ENCODE peak calls at places on chromosome 22, in eight cellular contexts. One of them, this sample, is unnamed.

GRCh38 chr22:27997538-27997937 is 78.5 kb upstream of the PITPNB start:
- DNase-seq in mucosa of descending colon: no peak
- DNase-seq in kidney epithelial cell: no peak
- DNase-seq in lower lobe of right lung: peak
- DNase-seq in cardiac muscle cell: no peak
- DNase-seq in adrenal gland: no peak
- DNase-seq in tibial nerve: no peak
- DNase-seq in coronary artery: no peak
- DNase-seq in this sample: no peak

GRCh38 chr22:50067244-50067643 is 9.1 kb upstream of the TTLL8 start:
- DNase-seq in mucosa of descending colon: no peak
- DNase-seq in kidney epithelial cell: no peak
- DNase-seq in lower lobe of right lung: no peak
- DNase-seq in cardiac muscle cell: no peak
- DNase-seq in adrenal gland: no peak
- DNase-seq in tibial nerve: no peak
- DNase-seq in coronary artery: no peak
- DNase-seq in this sample: no peak

GRCh38 chr22:27800250-27801131 is 1.1 kb downstream of the MN1 start:
- DNase-seq in mucosa of descending colon: no peak
- DNase-seq in kidney epithelial cell: no peak
- DNase-seq in lower lobe of right lung: no peak
- DNase-seq in cardiac muscle cell: peak
- DNase-seq in adrenal gland: no peak
- DNase-seq in tibial nerve: no peak
- DNase-seq in coronary artery: no peak
- DNase-seq in this sample: no peak

GRCh38 chr22:46089426-46090041 is 60.8 kb upstream of the PPARA start:
- DNase-seq in mucosa of descending colon: no peak
- DNase-seq in kidney epithelial cell: no peak
- DNase-seq in lower lobe of right lung: peak
- DNase-seq in cardiac muscle cell: no peak
- DNase-seq in adrenal gland: peak
- DNase-seq in tibial nerve: no peak
- DNase-seq in coronary artery: peak
- DNase-seq in this sample: no peak

GRCh38 chr22:29938285-29938693 is 55.3 kb downstream of the MTMR3 start:
- DNase-seq in mucosa of descending colon: no peak
- DNase-seq in kidney epithelial cell: no peak
- DNase-seq in lower lobe of right lung: no peak
- DNase-seq in cardiac muscle cell: no peak
- DNase-seq in adrenal gland: no peak
- DNase-seq in tibial nerve: no peak
- DNase-seq in coronary artery: no peak
- DNase-seq in this sample: no peak

GRCh38 chr22:45577746-45578523 is 75.3 kb downstream of the FBLN1 start:
- DNase-seq in mucosa of descending colon: peak
- DNase-seq in kidney epithelial cell: no peak
- DNase-seq in lower lobe of right lung: peak
- DNase-seq in cardiac muscle cell: peak
- DNase-seq in adrenal gland: peak
- DNase-seq in tibial nerve: peak
- DNase-seq in coronary artery: no peak
- DNase-seq in this sample: peak

GRCh38 chr22:50268655-50269113 is 1.5 kb downstream of the MAPK11 start:
- DNase-seq in mucosa of descending colon: peak
- DNase-seq in kidney epithelial cell: no peak
- DNase-seq in lower lobe of right lung: no peak
- DNase-seq in cardiac muscle cell: no peak
- DNase-seq in adrenal gland: no peak
- DNase-seq in tibial nerve: no peak
- DNase-seq in coronary artery: no peak
- DNase-seq in this sample: no peak

GRCh38 chr22:21044931-21045584 is 688 bp upstream of the LRRC74B start:
- DNase-seq in mucosa of descending colon: no peak
- DNase-seq in kidney epithelial cell: no peak
- DNase-seq in lower lobe of right lung: peak
- DNase-seq in cardiac muscle cell: no peak
- DNase-seq in adrenal gland: peak
- DNase-seq in tibial nerve: no peak
- DNase-seq in coronary artery: no peak
- DNase-seq in this sample: no peak

GRCh38 chr22:48713266-48714205 is 1114.1 kb downstream of the BRD1 start:
- DNase-seq in mucosa of descending colon: no peak
- DNase-seq in kidney epithelial cell: no peak
- DNase-seq in lower lobe of right lung: peak
- DNase-seq in cardiac muscle cell: no peak
- DNase-seq in adrenal gland: no peak
- DNase-seq in tibial nerve: no peak
- DNase-seq in coronary artery: no peak
- DNase-seq in this sample: no peak

GRCh38 chr22:22429374-22430108 is 79.0 kb downstream of the ZNF280B start:
- DNase-seq in mucosa of descending colon: no peak
- DNase-seq in kidney epithelial cell: no peak
- DNase-seq in lower lobe of right lung: no peak
- DNase-seq in cardiac muscle cell: no peak
- DNase-seq in adrenal gland: no peak
- DNase-seq in tibial nerve: no peak
- DNase-seq in coronary artery: no peak
- DNase-seq in this sample: no peak

GRCh38 chr22:27835446-27835845 is 33.9 kb upstream of the MN1 start:
- DNase-seq in mucosa of descending colon: no peak
- DNase-seq in kidney epithelial cell: no peak
- DNase-seq in lower lobe of right lung: no peak
- DNase-seq in cardiac muscle cell: no peak
- DNase-seq in adrenal gland: no peak
- DNase-seq in tibial nerve: no peak
- DNase-seq in coronary artery: peak
- DNase-seq in this sample: no peak

GRCh38 chr22:38435010-38435409 is 20.0 kb downstream of the KCNJ4 start:
- DNase-seq in mucosa of descending colon: no peak
- DNase-seq in kidney epithelial cell: no peak
- DNase-seq in lower lobe of right lung: no peak
- DNase-seq in cardiac muscle cell: no peak
- DNase-seq in adrenal gland: no peak
- DNase-seq in tibial nerve: no peak
- DNase-seq in coronary artery: no peak
- DNase-seq in this sample: no peak

GRCh38 chr22:50525991-50526848 is 822 bp upstream of the SCO2 start:
- DNase-seq in mucosa of descending colon: peak
- DNase-seq in kidney epithelial cell: no peak
- DNase-seq in lower lobe of right lung: peak
- DNase-seq in cardiac muscle cell: peak
- DNase-seq in adrenal gland: peak
- DNase-seq in tibial nerve: peak
- DNase-seq in coronary artery: peak
- DNase-seq in this sample: peak

GRCh38 chr22:19718255-19719054 is 4.2 kb downstream of the SEPTIN5 start:
- DNase-seq in mucosa of descending colon: no peak
- DNase-seq in kidney epithelial cell: no peak
- DNase-seq in lower lobe of right lung: no peak
- DNase-seq in cardiac muscle cell: no peak
- DNase-seq in adrenal gland: no peak
- DNase-seq in tibial nerve: no peak
- DNase-seq in coronary artery: no peak
- DNase-seq in this sample: no peak

GRCh38 chr22:26707581-26707980 is 50.2 kb downstream of the MIAT start:
- DNase-seq in mucosa of descending colon: no peak
- DNase-seq in kidney epithelial cell: peak
- DNase-seq in lower lobe of right lung: no peak
- DNase-seq in cardiac muscle cell: no peak
- DNase-seq in adrenal gland: no peak
- DNase-seq in tibial nerve: no peak
- DNase-seq in coronary artery: no peak
- DNase-seq in this sample: no peak

GRCh38 chr22:34160117-34160758 is 240.0 kb upstream of the LARGE1 start:
- DNase-seq in mucosa of descending colon: no peak
- DNase-seq in kidney epithelial cell: no peak
- DNase-seq in lower lobe of right lung: no peak
- DNase-seq in cardiac muscle cell: peak
- DNase-seq in adrenal gland: no peak
- DNase-seq in tibial nerve: no peak
- DNase-seq in coronary artery: no peak
- DNase-seq in this sample: no peak

GRCh38 chr22:48895341-48895740 is 932.3 kb downstream of the BRD1 start:
- DNase-seq in mucosa of descending colon: no peak
- DNase-seq in kidney epithelial cell: no peak
- DNase-seq in lower lobe of right lung: no peak
- DNase-seq in cardiac muscle cell: no peak
- DNase-seq in adrenal gland: peak
- DNase-seq in tibial nerve: no peak
- DNase-seq in coronary artery: peak
- DNase-seq in this sample: no peak

GRCh38 chr22:17201285-17201945 is 17.8 kb downstream of the ADA2 start:
- DNase-seq in mucosa of descending colon: no peak
- DNase-seq in kidney epithelial cell: no peak
- DNase-seq in lower lobe of right lung: no peak
- DNase-seq in cardiac muscle cell: peak
- DNase-seq in adrenal gland: no peak
- DNase-seq in tibial nerve: no peak
- DNase-seq in coronary artery: no peak
- DNase-seq in this sample: no peak

GRCh38 chr22:36191106-36191836 is 10.3 kb downstream of the APOL4 start:
- DNase-seq in mucosa of descending colon: peak
- DNase-seq in kidney epithelial cell: no peak
- DNase-seq in lower lobe of right lung: no peak
- DNase-seq in cardiac muscle cell: no peak
- DNase-seq in adrenal gland: peak
- DNase-seq in tibial nerve: peak
- DNase-seq in coronary artery: peak
- DNase-seq in this sample: no peak

GRCh38 chr22:45448431-45448830 is 34.9 kb downstream of the RIBC2 start:
- DNase-seq in mucosa of descending colon: peak
- DNase-seq in kidney epithelial cell: no peak
- DNase-seq in lower lobe of right lung: no peak
- DNase-seq in cardiac muscle cell: no peak
- DNase-seq in adrenal gland: no peak
- DNase-seq in tibial nerve: peak
- DNase-seq in coronary artery: peak
- DNase-seq in this sample: no peak

GRCh38 chr22:27298387-27299141 is 503.0 kb downstream of the MN1 start:
- DNase-seq in mucosa of descending colon: no peak
- DNase-seq in kidney epithelial cell: no peak
- DNase-seq in lower lobe of right lung: no peak
- DNase-seq in cardiac muscle cell: no peak
- DNase-seq in adrenal gland: no peak
- DNase-seq in tibial nerve: no peak
- DNase-seq in coronary artery: no peak
- DNase-seq in this sample: no peak

GRCh38 chr22:42649261-42650056 is at the start of gene CYB5R3:
- DNase-seq in mucosa of descending colon: peak
- DNase-seq in kidney epithelial cell: no peak
- DNase-seq in lower lobe of right lung: peak
- DNase-seq in cardiac muscle cell: peak
- DNase-seq in adrenal gland: peak
- DNase-seq in tibial nerve: peak
- DNase-seq in coronary artery: no peak
- DNase-seq in this sample: peak
- TF ChIP-seq CTCF in mucosa of descending colon: no peak
- TF ChIP-seq CTCF in kidney epithelial cell: peak
- TF ChIP-seq CTCF in lower lobe of right lung: no peak
- TF ChIP-seq CTCF in cardiac muscle cell: no peak
- TF ChIP-seq CTCF in adrenal gland: no peak
- TF ChIP-seq CTCF in tibial nerve: no peak
- TF ChIP-seq CTCF in coronary artery: no peak
- TF ChIP-seq CTCF in this sample: no peak

GRCh38 chr22:37263966-37264887 is 18.1 kb upstream of the CYTH4 start:
- DNase-seq in mucosa of descending colon: no peak
- DNase-seq in kidney epithelial cell: no peak
- DNase-seq in lower lobe of right lung: peak
- DNase-seq in cardiac muscle cell: no peak
- DNase-seq in adrenal gland: no peak
- DNase-seq in tibial nerve: no peak
- DNase-seq in coronary artery: no peak
- DNase-seq in this sample: no peak
- TF ChIP-seq CTCF in mucosa of descending colon: no peak
- TF ChIP-seq CTCF in kidney epithelial cell: no peak
- TF ChIP-seq CTCF in lower lobe of right lung: no peak
- TF ChIP-seq CTCF in cardiac muscle cell: no peak
- TF ChIP-seq CTCF in adrenal gland: no peak
- TF ChIP-seq CTCF in tibial nerve: no peak
- TF ChIP-seq CTCF in coronary artery: no peak
- TF ChIP-seq CTCF in this sample: no peak

DNA sequence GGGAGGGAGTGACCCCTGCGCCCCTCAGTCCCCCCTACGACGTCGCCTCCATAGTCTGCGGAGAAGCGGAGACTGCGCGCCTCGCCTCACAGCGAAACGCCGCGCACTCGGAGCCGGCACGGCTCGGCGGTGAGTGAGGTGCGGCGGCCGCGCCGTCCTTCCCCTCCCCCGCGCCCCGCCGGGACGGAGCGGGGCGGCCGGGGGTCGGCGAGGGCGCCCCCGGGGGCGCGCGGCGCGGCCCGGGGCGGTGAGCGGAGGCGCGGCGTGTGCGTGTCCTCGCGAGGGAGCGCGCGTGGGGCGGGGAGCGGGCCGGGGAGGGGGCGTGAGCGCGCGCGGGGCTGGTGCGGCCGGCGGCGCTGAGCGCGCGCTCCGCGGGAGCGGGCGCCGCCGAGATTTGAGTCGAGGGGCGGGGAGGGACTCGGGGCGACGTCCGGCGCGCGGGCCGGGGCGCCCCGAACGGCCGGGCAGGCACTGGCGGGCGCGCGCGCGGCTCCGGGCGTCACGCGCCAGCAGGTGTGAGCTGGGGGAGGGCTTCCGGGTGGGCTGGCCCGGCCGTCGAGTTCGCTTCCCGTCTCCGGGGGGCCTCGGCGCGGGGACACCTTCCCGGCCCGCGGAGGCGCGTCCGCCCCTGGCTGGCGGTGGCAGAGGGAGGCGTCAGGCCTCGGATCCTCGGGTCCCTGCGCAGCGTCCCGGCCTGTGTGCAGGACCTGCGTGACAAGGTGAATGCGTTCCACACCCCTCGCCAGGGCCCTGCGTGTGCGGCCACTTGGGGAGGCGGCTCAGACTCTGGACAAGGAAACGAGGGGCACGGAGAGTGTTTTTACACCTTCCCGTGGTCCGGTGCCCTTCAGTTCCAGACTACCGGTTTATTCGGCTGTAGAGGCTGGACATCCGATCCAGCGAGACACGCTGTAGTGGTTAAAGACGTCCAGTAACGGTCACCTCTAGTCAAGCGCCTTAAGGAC is 50.4 kb downstream of the FAM83F start:
- DNase-seq in mucosa of descending colon: peak
- DNase-seq in kidney epithelial cell: no peak
- DNase-seq in lower lobe of right lung: peak
- DNase-seq in cardiac muscle cell: peak
- DNase-seq in adrenal gland: peak
- DNase-seq in tibial nerve: no peak
- DNase-seq in coronary artery: peak
- DNase-seq in this sample: peak
- TF ChIP-seq CTCF in mucosa of descending colon: no peak
- TF ChIP-seq CTCF in kidney epithelial cell: no peak
- TF ChIP-seq CTCF in lower lobe of right lung: no peak
- TF ChIP-seq CTCF in cardiac muscle cell: no peak
- TF ChIP-seq CTCF in adrenal gland: no peak
- TF ChIP-seq CTCF in tibial nerve: no peak
- TF ChIP-seq CTCF in coronary artery: no peak
- TF ChIP-seq CTCF in this sample: no peak

DNA sequence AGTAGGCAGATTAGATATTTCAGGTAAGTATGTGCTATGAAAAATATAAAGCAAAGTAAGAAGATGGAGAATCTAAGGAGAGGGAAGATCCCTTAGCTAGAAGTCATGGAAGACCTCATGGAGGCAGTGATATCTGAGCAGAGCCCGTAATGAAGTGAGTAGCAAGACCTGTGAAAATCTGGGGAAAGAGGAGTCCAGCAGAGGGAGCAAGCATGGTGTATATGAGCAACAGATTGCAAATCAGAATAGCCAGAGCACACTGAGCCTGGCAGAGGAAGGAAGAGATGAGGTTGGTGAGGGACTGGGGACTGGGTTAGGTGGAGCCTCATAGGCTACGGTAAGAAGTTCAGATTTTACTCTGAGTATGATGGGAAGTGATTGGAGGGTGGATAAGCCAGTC is 9.4 kb downstream of the LHFPL7 start:
- DNase-seq in mucosa of descending colon: peak
- DNase-seq in kidney epithelial cell: no peak
- DNase-seq in lower lobe of right lung: no peak
- DNase-seq in cardiac muscle cell: peak
- DNase-seq in adrenal gland: no peak
- DNase-seq in tibial nerve: no peak
- DNase-seq in coronary artery: no peak
- DNase-seq in this sample: peak
- TF ChIP-seq CTCF in mucosa of descending colon: no peak
- TF ChIP-seq CTCF in kidney epithelial cell: peak
- TF ChIP-seq CTCF in lower lobe of right lung: no peak
- TF ChIP-seq CTCF in cardiac muscle cell: peak
- TF ChIP-seq CTCF in adrenal gland: no peak
- TF ChIP-seq CTCF in tibial nerve: no peak
- TF ChIP-seq CTCF in coronary artery: no peak
- TF ChIP-seq CTCF in this sample: no peak